ENCODE peak calls at places on chromosomes 6 and 20, in nine cellular contexts. One of them, this sample, is unnamed.

GRCh38 chr6:45640811-45641210 is 263.1 kb upstream of the SUPT3H start:
- DNase-seq in nephron progenitor cell: no peak
- DNase-seq in adrenal gland: no peak
- DNase-seq in BJ: no peak
- DNase-seq in CD8-positive, alpha-beta T cell: no peak
- DNase-seq in heart left ventricle: no peak
- DNase-seq in ovary: no peak
- DNase-seq in colonic mucosa: no peak
- DNase-seq in Calu3: no peak
- DNase-seq in this sample: no peak

GRCh38 chr6:61810047-61810446 is 476.0 kb downstream of the KHDRBS2 start:
- DNase-seq in nephron progenitor cell: peak; percentile 1
- DNase-seq in colonic mucosa: no peak
- DNase-seq in heart left ventricle: no peak
- DNase-seq in Calu3: no peak
- DNase-seq in BJ: no peak
- DNase-seq in adrenal gland: no peak
- DNase-seq in ovary: no peak
- DNase-seq in CD8-positive, alpha-beta T cell: no peak
- DNase-seq in this sample: no peak

GRCh38 chr6:20969551-20969950 is 435.3 kb downstream of the CDKAL1 start:
- DNase-seq in Calu3: no peak
- DNase-seq in heart left ventricle: no peak
- DNase-seq in ovary: no peak
- DNase-seq in CD8-positive, alpha-beta T cell: no peak
- DNase-seq in BJ: no peak
- DNase-seq in adrenal gland: no peak
- DNase-seq in nephron progenitor cell: no peak
- DNase-seq in colonic mucosa: no peak
- DNase-seq in this sample: no peak

GRCh38 chr6:22117663-22118062 is 179.2 kb downstream of the PRL start:
- DNase-seq in heart left ventricle: no peak
- DNase-seq in nephron progenitor cell: no peak
- DNase-seq in colonic mucosa: no peak
- DNase-seq in BJ: no peak
- DNase-seq in adrenal gland: no peak
- DNase-seq in CD8-positive, alpha-beta T cell: no peak
- DNase-seq in Calu3: no peak
- DNase-seq in ovary: no peak
- DNase-seq in this sample: no peak

GRCh38 chr6:79385893-79386292 is 151.3 kb downstream of the LCA5 start:
- DNase-seq in CD8-positive, alpha-beta T cell: no peak
- DNase-seq in colonic mucosa: no peak
- DNase-seq in heart left ventricle: no peak
- DNase-seq in adrenal gland: no peak
- DNase-seq in Calu3: no peak
- DNase-seq in BJ: no peak
- DNase-seq in nephron progenitor cell: no peak
- DNase-seq in ovary: no peak
- DNase-seq in this sample: no peak

GRCh38 chr6:163324928-163325784 is 89.4 kb upstream of the QKI start:
- DNase-seq in CD8-positive, alpha-beta T cell: no peak
- DNase-seq in heart left ventricle: peak; percentile 58
- DNase-seq in colonic mucosa: no peak
- DNase-seq in adrenal gland: no peak
- DNase-seq in BJ: no peak
- DNase-seq in ovary: no peak
- DNase-seq in Calu3: peak; percentile 79
- DNase-seq in nephron progenitor cell: peak; percentile 28
- DNase-seq in this sample: no peak

GRCh38 chr6:109048176-109048575 is 46.5 kb downstream of the SESN1 start:
- DNase-seq in colonic mucosa: no peak
- DNase-seq in adrenal gland: no peak
- DNase-seq in Calu3: no peak
- DNase-seq in heart left ventricle: no peak
- DNase-seq in BJ: no peak
- DNase-seq in CD8-positive, alpha-beta T cell: no peak
- DNase-seq in nephron progenitor cell: no peak
- DNase-seq in ovary: no peak
- DNase-seq in this sample: no peak

GRCh38 chr6:108556864-108557493 is 3.7 kb upstream of the FOXO3 start:
- DNase-seq in adrenal gland: no peak
- DNase-seq in Calu3: no peak
- DNase-seq in ovary: no peak
- DNase-seq in BJ: no peak
- DNase-seq in nephron progenitor cell: peak; percentile 8
- DNase-seq in CD8-positive, alpha-beta T cell: no peak
- DNase-seq in colonic mucosa: no peak
- DNase-seq in heart left ventricle: no peak
- DNase-seq in this sample: no peak

GRCh38 chr6:45965787-45966186 is 49.9 kb downstream of the CLIC5 start:
- DNase-seq in ovary: no peak
- DNase-seq in CD8-positive, alpha-beta T cell: no peak
- DNase-seq in Calu3: no peak
- DNase-seq in adrenal gland: no peak
- DNase-seq in BJ: no peak
- DNase-seq in heart left ventricle: no peak
- DNase-seq in nephron progenitor cell: no peak
- DNase-seq in colonic mucosa: no peak
- DNase-seq in this sample: no peak

GRCh38 chr6:24910331-24910849 is 25.4 kb downstream of the RIPOR2 start:
- DNase-seq in nephron progenitor cell: peak; percentile 31
- DNase-seq in CD8-positive, alpha-beta T cell: peak; percentile 28
- DNase-seq in colonic mucosa: no peak
- DNase-seq in adrenal gland: peak; percentile 36
- DNase-seq in heart left ventricle: peak; percentile 58
- DNase-seq in BJ: no peak
- DNase-seq in ovary: peak; percentile 54
- DNase-seq in Calu3: peak; percentile 45
- DNase-seq in this sample: no peak
- TF ChIP-seq CTCF in nephron progenitor cell: no peak
- TF ChIP-seq CTCF in CD8-positive, alpha-beta T cell: no peak
- TF ChIP-seq CTCF in colonic mucosa: no peak
- TF ChIP-seq CTCF in adrenal gland: no peak
- TF ChIP-seq CTCF in heart left ventricle: peak; percentile 49
- TF ChIP-seq CTCF in BJ: peak; percentile 53
- TF ChIP-seq CTCF in ovary: no peak
- TF ChIP-seq CTCF in Calu3: no peak
- TF ChIP-seq CTCF in this sample: peak; percentile 19

DNA sequence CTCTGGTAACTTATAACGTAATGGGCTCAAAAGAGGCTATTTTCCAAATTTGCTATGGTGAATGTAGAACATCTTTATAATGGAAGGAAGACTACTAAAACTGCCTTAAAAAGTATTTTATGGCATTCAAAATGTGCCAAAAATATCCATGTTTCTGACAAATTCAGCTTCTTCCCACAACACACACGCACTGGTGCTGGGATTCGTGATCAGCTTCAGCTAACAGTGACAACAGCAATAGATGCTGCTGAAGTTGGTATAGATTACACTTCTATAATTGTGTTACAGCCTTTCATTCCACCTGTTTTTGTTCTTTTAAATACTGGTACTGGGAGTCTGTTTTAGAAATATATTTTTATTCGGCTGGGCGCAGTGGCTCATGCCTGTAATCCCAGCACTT is 19.0 kb downstream of the NUDT3 start:
- DNase-seq in nephron progenitor cell: no peak
- DNase-seq in ovary: no peak
- DNase-seq in CD8-positive, alpha-beta T cell: no peak
- DNase-seq in adrenal gland: no peak
- DNase-seq in heart left ventricle: no peak
- DNase-seq in BJ: no peak
- DNase-seq in Calu3: no peak
- DNase-seq in colonic mucosa: no peak
- DNase-seq in this sample: no peak
- TF ChIP-seq CTCF in nephron progenitor cell: no peak
- TF ChIP-seq CTCF in ovary: no peak
- TF ChIP-seq CTCF in CD8-positive, alpha-beta T cell: no peak
- TF ChIP-seq CTCF in adrenal gland: no peak
- TF ChIP-seq CTCF in heart left ventricle: no peak
- TF ChIP-seq CTCF in BJ: no peak
- TF ChIP-seq CTCF in Calu3: no peak
- TF ChIP-seq CTCF in colonic mucosa: no peak
- TF ChIP-seq CTCF in this sample: no peak

GRCh38 chr20:45934587-45935415 is at the start of gene PCIF1:
- DNase-seq in heart left ventricle: peak; percentile 99
- DNase-seq in CD8-positive, alpha-beta T cell: peak; percentile 97
- DNase-seq in nephron progenitor cell: peak; percentile 99
- DNase-seq in BJ: peak; percentile 85
- DNase-seq in colonic mucosa: peak; percentile 98
- DNase-seq in Calu3: peak; percentile 99
- DNase-seq in adrenal gland: peak; percentile 99
- DNase-seq in ovary: peak; percentile 100
- DNase-seq in this sample: peak; percentile 96

GRCh38 chr20:45935416-45936046 is 1.0 kb downstream of the PCIF1 start:
- DNase-seq in CD8-positive, alpha-beta T cell: no peak
- DNase-seq in ovary: no peak
- DNase-seq in Calu3: no peak
- DNase-seq in heart left ventricle: no peak
- DNase-seq in nephron progenitor cell: no peak
- DNase-seq in BJ: no peak
- DNase-seq in adrenal gland: no peak
- DNase-seq in colonic mucosa: no peak
- DNase-seq in this sample: no peak

GRCh38 chr20:45934046-45934586 is 367 bp upstream of the PCIF1 start:
- DNase-seq in CD8-positive, alpha-beta T cell: no peak
- DNase-seq in adrenal gland: peak; percentile 78
- DNase-seq in colonic mucosa: peak; percentile 71
- DNase-seq in Calu3: peak; percentile 58
- DNase-seq in nephron progenitor cell: peak; percentile 74
- DNase-seq in ovary: peak; percentile 87
- DNase-seq in heart left ventricle: peak; percentile 82
- DNase-seq in BJ: no peak
- DNase-seq in this sample: no peak

GRCh38 chr20:45937765-45938164 is 3.3 kb downstream of the PCIF1 start:
- DNase-seq in adrenal gland: no peak
- DNase-seq in BJ: no peak
- DNase-seq in heart left ventricle: no peak
- DNase-seq in nephron progenitor cell: no peak
- DNase-seq in CD8-positive, alpha-beta T cell: no peak
- DNase-seq in colonic mucosa: no peak
- DNase-seq in Calu3: no peak
- DNase-seq in ovary: no peak
- DNase-seq in this sample: no peak

DNA sequence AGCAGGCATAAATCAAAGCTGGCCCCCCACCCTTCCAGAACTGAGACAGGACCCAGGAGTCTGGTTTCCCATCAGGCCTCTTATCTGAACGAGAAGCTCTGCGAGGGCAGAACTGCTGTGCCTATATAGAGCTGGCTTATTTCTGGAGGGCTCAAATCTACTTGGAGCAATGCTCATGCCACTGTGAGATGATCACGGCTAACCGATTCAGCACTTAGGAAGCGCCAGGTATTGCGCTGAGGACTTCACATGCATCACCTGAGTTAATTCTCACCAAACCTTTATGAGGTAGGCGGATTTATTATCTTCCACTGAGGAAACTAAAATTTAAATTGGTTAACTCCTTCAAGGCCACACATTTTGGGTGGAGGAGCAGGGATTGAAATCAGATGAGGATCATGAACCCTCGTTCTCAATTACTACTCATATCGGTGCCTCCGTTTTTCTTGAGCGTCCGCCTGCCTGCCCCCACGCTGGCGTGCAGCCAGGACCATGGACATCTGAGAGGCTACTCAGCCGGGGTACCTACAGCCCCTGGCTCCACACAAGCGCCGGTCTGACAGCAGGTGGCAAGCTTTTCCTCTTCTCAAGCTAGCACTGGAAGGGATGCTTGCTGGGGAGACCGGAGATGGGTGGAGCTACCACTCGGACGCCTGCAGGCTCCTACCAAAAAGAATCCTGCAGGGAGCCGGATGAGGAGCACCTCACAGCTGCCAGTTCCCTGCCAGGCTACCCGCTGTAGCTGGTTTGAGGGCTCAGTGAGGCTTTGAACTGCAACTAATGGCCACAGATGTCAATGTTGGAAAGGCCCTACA is 1.0 kb upstream of the PCIF1 start:
- DNase-seq in CD8-positive, alpha-beta T cell: peak; percentile 47
- DNase-seq in heart left ventricle: peak; percentile 82
- DNase-seq in nephron progenitor cell: peak; percentile 64
- DNase-seq in ovary: peak; percentile 83
- DNase-seq in Calu3: peak; percentile 90
- DNase-seq in BJ: no peak
- DNase-seq in colonic mucosa: peak; percentile 80
- DNase-seq in adrenal gland: peak; percentile 76
- DNase-seq in this sample: peak; percentile 43
- TF ChIP-seq CTCF in CD8-positive, alpha-beta T cell: no peak
- TF ChIP-seq CTCF in heart left ventricle: peak; percentile 56
- TF ChIP-seq CTCF in nephron progenitor cell: no peak
- TF ChIP-seq CTCF in ovary: peak; percentile 16
- TF ChIP-seq CTCF in Calu3: peak; percentile 44
- TF ChIP-seq CTCF in BJ: no peak
- TF ChIP-seq CTCF in colonic mucosa: peak; percentile 26
- TF ChIP-seq CTCF in adrenal gland: peak; percentile 18
- TF ChIP-seq CTCF in this sample: peak; percentile 28

DNA sequence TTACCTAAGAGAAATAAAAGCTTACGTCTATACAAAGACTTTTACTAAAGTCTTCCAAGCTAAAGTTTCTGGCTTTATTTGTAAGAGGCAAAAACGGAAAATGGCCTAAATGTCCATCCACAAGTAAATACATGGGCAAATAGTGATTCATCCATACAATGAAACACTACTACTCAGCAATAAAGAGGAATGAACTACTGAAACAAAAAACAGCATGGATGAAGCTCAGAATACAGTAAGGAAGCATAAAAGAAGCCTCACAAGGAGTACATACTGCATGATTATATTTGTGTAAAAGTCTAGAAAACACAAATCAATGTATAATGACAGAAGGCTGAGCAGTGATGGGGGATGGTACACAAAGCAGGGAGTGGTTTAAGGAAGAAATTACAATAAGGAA is 84.7 kb downstream of the F13A1 start:
- DNase-seq in colonic mucosa: no peak
- DNase-seq in heart left ventricle: no peak
- DNase-seq in CD8-positive, alpha-beta T cell: no peak
- DNase-seq in Calu3: no peak
- DNase-seq in BJ: no peak
- DNase-seq in ovary: no peak
- DNase-seq in nephron progenitor cell: no peak
- DNase-seq in adrenal gland: no peak
- DNase-seq in this sample: no peak
- TF ChIP-seq CTCF in colonic mucosa: no peak
- TF ChIP-seq CTCF in heart left ventricle: no peak
- TF ChIP-seq CTCF in CD8-positive, alpha-beta T cell: no peak
- TF ChIP-seq CTCF in Calu3: no peak
- TF ChIP-seq CTCF in BJ: no peak
- TF ChIP-seq CTCF in ovary: no peak
- TF ChIP-seq CTCF in nephron progenitor cell: no peak
- TF ChIP-seq CTCF in adrenal gland: no peak
- TF ChIP-seq CTCF in this sample: no peak

GRCh38 chr20:18497603-18498002 is 578 bp upstream of the RBBP9 start:
- DNase-seq in ovary: no peak
- DNase-seq in Calu3: no peak
- DNase-seq in heart left ventricle: no peak
- DNase-seq in adrenal gland: no peak
- DNase-seq in CD8-positive, alpha-beta T cell: no peak
- DNase-seq in BJ: no peak
- DNase-seq in colonic mucosa: no peak
- DNase-seq in nephron progenitor cell: no peak
- DNase-seq in this sample: no peak

GRCh38 chr20:18496042-18496441 is 983 bp downstream of the RBBP9 start:
- DNase-seq in ovary: no peak
- DNase-seq in BJ: no peak
- DNase-seq in nephron progenitor cell: no peak
- DNase-seq in CD8-positive, alpha-beta T cell: no peak
- DNase-seq in colonic mucosa: no peak
- DNase-seq in heart left ventricle: no peak
- DNase-seq in Calu3: no peak
- DNase-seq in adrenal gland: no peak
- DNase-seq in this sample: no peak

GRCh38 chr20:18496740-18497592 is at the start of gene RBBP9:
- DNase-seq in BJ: peak; percentile 19
- DNase-seq in adrenal gland: peak; percentile 86
- DNase-seq in ovary: peak; percentile 89
- DNase-seq in Calu3: peak; percentile 59
- DNase-seq in nephron progenitor cell: peak; percentile 85
- DNase-seq in colonic mucosa: peak; percentile 89
- DNase-seq in heart left ventricle: peak; percentile 94
- DNase-seq in CD8-positive, alpha-beta T cell: peak; percentile 62
- DNase-seq in this sample: peak; percentile 77
- TF ChIP-seq CTCF in BJ: no peak
- TF ChIP-seq CTCF in adrenal gland: no peak
- TF ChIP-seq CTCF in ovary: no peak
- TF ChIP-seq CTCF in Calu3: no peak
- TF ChIP-seq CTCF in nephron progenitor cell: no peak
- TF ChIP-seq CTCF in colonic mucosa: no peak
- TF ChIP-seq CTCF in heart left ventricle: no peak
- TF ChIP-seq CTCF in CD8-positive, alpha-beta T cell: no peak
- TF ChIP-seq CTCF in this sample: no peak